ENCODE peak calls at places on chromosome 3, in ten cellular contexts. O is T-cell; L is stimulated activated CD4-positive, alpha-beta T cell treated with anti-CD3 and anti-CD28 coated beads, Interleukin-12 subunit alpha, Interleukin-12 subunit beta, amount 100 ng/mL, for 48 hours; X is PC-3; S is GF-D8; R is hypothalamus; Z is NCI-H774; T is HTR-8/SVneo; G is T-helper 9 cell; P is DND-41. Q is an unnamed sample.

GRCh38 chr3:16521580-16521941 is 8.1 kb upstream of the RFTN1 start:
- DNase-seq in O (no peak), L (no peak), X (no peak), S (no peak), R (no peak), Z (no peak), T (no peak), G (no peak), P (no peak), Q (no peak)

GRCh38 chr3:134839990-134840389 is 44.9 kb downstream of the EPHB1 start:
- DNase-seq in O (no peak), L (no peak), X (no peak), S (no peak), R (no peak), Z (no peak), T (no peak), G (no peak), P (no peak), Q (no peak)

GRCh38 chr3:197023241-197023997 is 6.2 kb downstream of the MELTF start:
- DNase-seq in O (no peak), L (no peak), X (no peak), S (no peak), R (no peak), Z (no peak), T (no peak), G (no peak), P (no peak), Q (no peak)

GRCh38 chr3:69033470-69033869 is 18.7 kb downstream of the TMF1 start:
- DNase-seq in O (no peak), L (no peak), X (peak; percentile 60), S (no peak), R (no peak), Z (no peak), T (no peak), G (no peak), P (no peak), Q (no peak)

GRCh38 chr3:141456328-141456689 is 30.5 kb upstream of the RASA2 start:
- DNase-seq in O (no peak), L (no peak), X (no peak), S (no peak), R (no peak), Z (no peak), T (no peak), G (no peak), P (no peak), Q (no peak)

GRCh38 chr3:127409421-127410136 is 121.7 kb upstream of the PRR20G start:
- DNase-seq in O (no peak), L (no peak), X (no peak), S (no peak), R (no peak), Z (no peak), T (no peak), G (no peak), P (no peak), Q (no peak)

GRCh38 chr3:181383760-181384159 is 328.0 kb upstream of the SOX2 start:
- DNase-seq in O (no peak), L (no peak), X (no peak), S (peak; percentile 38), R (no peak), Z (no peak), T (no peak), G (no peak), P (no peak), Q (no peak)

GRCh38 chr3:31613654-31614053 is 80.9 kb downstream of the STT3B start:
- DNase-seq in O (no peak), L (no peak), X (no peak), S (no peak), R (no peak), Z (no peak), T (no peak), G (no peak), P (no peak), Q (no peak)

GRCh38 chr3:161977063-161977462 is 480.5 kb downstream of the OTOL1 start:
- DNase-seq in O (no peak), L (no peak), X (peak; percentile 41), S (no peak), R (no peak), Z (no peak), T (no peak), G (no peak), P (no peak), Q (no peak)

GRCh38 chr3:10772230-10773161 is 43.5 kb upstream of the SLC6A11 start:
- DNase-seq in O (no peak), L (no peak), X (peak; percentile 67), S (no peak), R (no peak), Z (no peak), T (no peak), G (no peak), P (no peak), Q (no peak)

GRCh38 chr3:194505791-194506415 is 19.1 kb upstream of the ATP13A3 start:
- DNase-seq in O (no peak), L (no peak), X (no peak), S (no peak), R (no peak), Z (no peak), T (no peak), G (no peak), P (no peak), Q (no peak)

GRCh38 chr3:15081960-15082664 is 16.8 kb downstream of the RBSN start:
- DNase-seq in O (no peak), L (no peak), X (peak; percentile 25), S (no peak), R (no peak), Z (no peak), T (no peak), G (no peak), P (no peak), Q (no peak)

GRCh38 chr3:196287066-196287404 is 491 bp downstream of the PCYT1A start:
- DNase-seq in O (no peak), L (peak; percentile 18), X (peak; percentile 31), S (no peak), R (no peak), Z (no peak), T (no peak), G (peak; percentile 15), P (peak; percentile 30), Q (peak; percentile 6)

GRCh38 chr3:142180761-142181362 is 31.5 kb upstream of the TFDP2 start:
- DNase-seq in O (peak; percentile 11), L (no peak), X (peak; percentile 37), S (no peak), R (no peak), Z (no peak), T (peak; percentile 14), G (peak; percentile 1), P (peak; percentile 13), Q (no peak)

GRCh38 chr3:154552338-154552737 is 122.3 kb upstream of the GPR149 start:
- DNase-seq in O (no peak), L (no peak), X (peak; percentile 9), S (no peak), R (no peak), Z (no peak), T (no peak), G (no peak), P (no peak), Q (no peak)

GRCh38 chr3:24119321-24119751 is 174.2 kb downstream of the NR1D2 start:
- DNase-seq in O (no peak), L (no peak), X (peak; percentile 94), S (no peak), R (no peak), Z (no peak), T (peak; percentile 39), G (no peak), P (no peak), Q (no peak)

GRCh38 chr3:26236511-26236910 is 386.1 kb upstream of the LRRC3B start:
- DNase-seq in O (no peak), L (no peak), X (no peak), S (no peak), R (no peak), Z (no peak), T (no peak), G (no peak), P (no peak), Q (no peak)

GRCh38 chr3:164375538-164375937 is 702.8 kb downstream of the SI start:
- DNase-seq in O (no peak), L (no peak), X (no peak), S (no peak), R (no peak), Z (no peak), T (no peak), G (no peak), P (no peak), Q (no peak)

Q was measured in effector memory CD4-positive, alpha-beta T cell.